ENCODE peak calls at places on chromosomes 12 and 14, in four cellular contexts. W, K, P and R are unnamed samples.

GRCh38 chr12:1277905-1278304 is 286.9 kb downstream of the ERC1 start:
- DNase-seq in P (no peak), W (no peak), K (no peak), R (no peak)

GRCh38 chr12:30613119-30613830 is 82.4 kb downstream of the IPO8 start:
- DNase-seq in K (peak), P (no peak), W (no peak), R (no peak)

GRCh38 chr12:90589966-90590365 is 365.0 kb downstream of the CCER1 start:
- DNase-seq in W (no peak), P (no peak), K (no peak), R (no peak)

GRCh38 chr14:82999802-83000201 is 1466.1 kb upstream of the SEL1L start:
- DNase-seq in P (no peak), W (no peak), K (no peak), R (no peak)

GRCh38 chr12:125166046-125166445 is 100.8 kb downstream of the AACS start:
- DNase-seq in K (no peak), W (no peak), P (no peak), R (no peak)

GRCh38 chr14:90383731-90384542 is 12.9 kb upstream of the CALM1 start:
- DNase-seq in P (peak), W (peak), K (no peak), R (peak)

GRCh38 chr12:51524386-51524901 is 66.6 kb upstream of the SCN8A start:
- DNase-seq in P (no peak), W (no peak), K (no peak), R (no peak)

GRCh38 chr14:23396781-23397407 is 11.2 kb downstream of the MYH6 start:
- DNase-seq in W (no peak), P (no peak), K (no peak), R (no peak)

GRCh38 chr14:75310295-75311059 is 31.8 kb downstream of the FOS start:
- DNase-seq in P (no peak), K (peak), W (peak), R (no peak)

GRCh38 chr14:102088012-102088792 is 1.4 kb upstream of the HSP90AA1 start:
- DNase-seq in P (no peak), K (no peak), W (peak), R (peak)

GRCh38 chr14:78566017-78566858 is 396.1 kb downstream of the NRXN3 start:
- DNase-seq in P (peak), K (peak), W (peak), R (peak)